ENCODE peak calls at places on chromosomes 5 and 9, in nine cellular contexts. E, X, J, F, V, T, A, C and G are unnamed samples.

GRCh38 chr9:93278164-93278563 is 94.2 kb downstream of the WNK2 start:
- DNase-seq in F (no peak), J (no peak), X (no peak), C (no peak), V (no peak), E (no peak), A (no peak), T (no peak), G (no peak)

GRCh38 chr5:73909474-73909873 is 283.5 kb downstream of the ARHGEF28 start:
- DNase-seq in T (no peak), X (no peak), A (no peak), C (no peak), E (no peak), V (no peak), F (no peak), J (no peak), G (no peak)

GRCh38 chr9:132090771-132091170 is 11.1 kb upstream of the MED27 start:
- DNase-seq in F (no peak), A (no peak), X (no peak), V (no peak), T (no peak), J (no peak), C (peak), E (peak), G (no peak)

GRCh38 chr5:172417130-172417802 is 37.1 kb downstream of the SH3PXD2B start:
- DNase-seq in F (no peak), X (peak), C (no peak), A (no peak), J (no peak), V (no peak), T (no peak), E (no peak), G (no peak)

GRCh38 chr9:121350993-121351561 is 19.0 kb downstream of the STOM start:
- DNase-seq in A (peak), F (no peak), C (peak), J (no peak), X (peak), T (no peak), E (peak), V (peak), G (no peak)

GRCh38 chr9:3908731-3909130 is 382.9 kb upstream of the RFX3 start:
- DNase-seq in J (no peak), T (no peak), F (no peak), X (no peak), C (no peak), E (no peak), V (no peak), A (no peak), G (no peak)

GRCh38 chr5:157473383-157474370 is 13.7 kb downstream of the NIPAL4 start:
- DNase-seq in X (peak), T (no peak), A (no peak), C (no peak), V (no peak), F (no peak), J (no peak), E (no peak), G (no peak)

GRCh38 chr5:139954462-139954861 is 88.6 kb downstream of the NRG2 start:
- DNase-seq in T (no peak), C (no peak), A (no peak), V (no peak), X (no peak), F (no peak), J (no peak), E (no peak), G (no peak)

GRCh38 chr5:121630402-121630801 is 221.3 kb upstream of the FTMT start:
- DNase-seq in V (no peak), F (no peak), T (no peak), J (no peak), X (peak), A (no peak), C (peak), E (no peak), G (no peak)

GRCh38 chr9:86405926-86406325 is 51.7 kb upstream of the TUT7 start:
- DNase-seq in T (peak), C (peak), X (peak), A (no peak), J (peak), V (no peak), F (no peak), E (peak), G (peak)

GRCh38 chr5:178266581-178266980 is 34.0 kb upstream of the PHYKPL start:
- DNase-seq in C (no peak), F (no peak), T (no peak), J (no peak), V (no peak), E (no peak), X (no peak), A (no peak), G (no peak)

GRCh38 chr5:126492939-126493338 is 69.7 kb downstream of the GRAMD2B start:
- DNase-seq in C (peak), T (no peak), V (no peak), J (no peak), X (no peak), F (no peak), A (no peak), E (no peak), G (no peak)

GRCh38 chr5:38316544-38317224 is 58.3 kb downstream of the EGFLAM start:
- DNase-seq in J (no peak), T (no peak), V (no peak), C (peak), A (no peak), F (no peak), E (no peak), X (peak), G (no peak)

GRCh38 chr5:36728697-36729543 is 122.5 kb downstream of the SLC1A3 start:
- DNase-seq in T (no peak), C (peak), F (no peak), X (peak), V (no peak), A (no peak), E (peak), J (peak), G (no peak)

GRCh38 chr5:10875201-10875768 is 114.3 kb upstream of the DAP start:
- DNase-seq in C (no peak), V (no peak), T (no peak), A (no peak), E (peak), J (no peak), F (no peak), X (peak), G (no peak)

GRCh38 chr5:137609122-137609521 is 110.0 kb upstream of the SPOCK1 start:
- DNase-seq in E (no peak), A (no peak), C (no peak), T (no peak), V (no peak), J (no peak), F (no peak), X (peak), G (no peak)

GRCh38 chr9:98654247-98654646 is 54.5 kb downstream of the GABBR2 start:
- DNase-seq in A (no peak), F (no peak), C (peak), X (no peak), E (no peak), J (no peak), T (no peak), V (no peak), G (no peak)

GRCh38 chr9:120117081-120117480 is 462.9 kb downstream of the CDK5RAP2 start:
- DNase-seq in X (no peak), T (no peak), E (no peak), A (no peak), J (no peak), F (no peak), C (no peak), V (no peak), G (no peak)

GRCh38 chr9:109600142-109600541 is 102.0 kb upstream of the PTPN3 start:
- DNase-seq in C (peak), T (no peak), F (no peak), V (no peak), E (peak), A (no peak), X (peak), J (no peak), G (no peak)

GRCh38 chr5:147339313-147339712 is 104.5 kb downstream of the STK32A start:
- DNase-seq in A (no peak), X (no peak), V (no peak), E (no peak), C (no peak), F (no peak), J (no peak), T (no peak), G (no peak)

GRCh38 chr9:35726876-35727438 is 5.0 kb downstream of the TLN1 start:
- DNase-seq in J (no peak), C (peak), T (no peak), F (peak), V (no peak), A (peak), X (peak), E (no peak), G (peak)